ENCODE peak calls at places on chromosome 19, in seven cellular contexts. U is tibial artery, O is DND-41, E is body of pancreas, W is GM06990, X is Peyer's patch, V is WTC11. C is an unnamed sample.
A peak's percentile ranks its signal among the peaks of the same experiment; 100 is the strongest.

GRCh38 chr19:16661480-16662034 is 618 bp downstream of the TMEM38A start:
- DNase-seq in O (no peak), V (peak; percentile 54), W (peak; percentile 71), E (peak; percentile 16), X (peak; percentile 58), U (peak; percentile 48), C (no peak)

GRCh38 chr19:23071087-23071511 is 45.7 kb upstream of the ZNF730 start:
- DNase-seq in O (no peak), V (peak; percentile 33), E (no peak), W (peak; percentile 44), X (no peak), U (no peak), C (no peak)

GRCh38 chr19:48629599-48630288 is 7.4 kb downstream of the DBP start:
- DNase-seq in V (peak; percentile 97), E (no peak), O (peak; percentile 56), X (peak; percentile 93), U (no peak), W (no peak), C (no peak)

GRCh38 chr19:36488816-36489138 is 584 bp downstream of the ZNF566 start:
- DNase-seq in W (no peak), O (peak; percentile 60), V (no peak), X (peak; percentile 57), U (peak; percentile 20), E (peak; percentile 30), C (no peak)

GRCh38 chr19:44111910-44112463 is 1.2 kb upstream of the ZNF225 start:
- DNase-seq in X (no peak), V (peak; percentile 57), O (no peak), W (no peak), U (no peak), E (peak; percentile 9), C (no peak)

GRCh38 chr19:7456964-7457541 is 31.8 kb downstream of the PEX11G start:
- DNase-seq in W (no peak), X (no peak), V (no peak), U (no peak), O (no peak), E (no peak), C (no peak)

GRCh38 chr19:12783849-12784393 is 7.4 kb upstream of the JUNB start:
- DNase-seq in O (no peak), E (peak; percentile 59), W (no peak), V (no peak), X (peak; percentile 75), U (no peak), C (no peak)

GRCh38 chr19:10815969-10816635 is 19.9 kb downstream of the TMED1 start:
- DNase-seq in U (no peak), V (no peak), E (no peak), X (no peak), O (no peak), W (no peak), C (no peak)

GRCh38 chr19:36113895-36114762 is 546 bp downstream of the POLR2I start:
- DNase-seq in W (no peak), X (peak; percentile 51), U (peak; percentile 32), E (peak; percentile 16), O (no peak), V (peak; percentile 51), C (no peak)

GRCh38 chr19:16033721-16034120 is 42.6 kb upstream of the TPM4 start:
- DNase-seq in W (no peak), U (no peak), X (no peak), E (no peak), V (no peak), O (no peak), C (no peak)

GRCh38 chr19:12648088-12648487 is 18.5 kb downstream of the MAN2B1 start:
- DNase-seq in U (no peak), E (peak; percentile 26), W (no peak), X (no peak), O (no peak), V (peak; percentile 75), C (no peak)

GRCh38 chr19:13906525-13906904 is 514 bp downstream of the CC2D1A start:
- DNase-seq in X (peak; percentile 79), W (no peak), U (no peak), E (peak; percentile 59), O (peak; percentile 28), V (no peak), C (no peak)

GRCh38 chr19:17200408-17201079 is 14.6 kb upstream of the USE1 start:
- DNase-seq in O (no peak), E (no peak), U (no peak), V (no peak), W (no peak), X (no peak), C (no peak)

GRCh38 chr19:16024266-16025107 is 51.8 kb upstream of the TPM4 start:
- DNase-seq in E (no peak), U (no peak), W (no peak), O (no peak), X (peak; percentile 34), V (no peak), C (no peak)

GRCh38 chr19:56142087-56142787 is 1.1 kb downstream of the ZNF444 start:
- DNase-seq in E (peak; percentile 96), X (peak; percentile 68), W (no peak), O (no peak), V (no peak), U (no peak), C (no peak)

GRCh38 chr19:7856679-7857663 is 17.2 kb downstream of the PRR36 start:
- DNase-seq in V (no peak), W (no peak), X (no peak), E (no peak), U (no peak), O (no peak), C (no peak)

GRCh38 chr19:9159891-9160290 is 18.9 kb upstream of the OR7D2 start:
- DNase-seq in U (no peak), E (no peak), O (no peak), V (no peak), W (no peak), X (no peak), C (no peak)

GRCh38 chr19:14366529-14366928 is 14.7 kb upstream of the ADGRE5 start:
- DNase-seq in V (peak; percentile 89), W (peak; percentile 81), O (peak; percentile 82), E (peak; percentile 78), X (peak; percentile 97), U (peak; percentile 54), C (no peak)

GRCh38 chr19:57317503-57317902 is 2.8 kb upstream of the ZNF543 start:
- DNase-seq in E (no peak), X (no peak), O (no peak), V (peak; percentile 48), W (no peak), U (no peak), C (no peak)

GRCh38 chr19:43561144-43561970 is 14.0 kb downstream of the XRCC1 start:
- DNase-seq in V (no peak), U (no peak), O (no peak), X (no peak), E (no peak), W (no peak), C (no peak)

GRCh38 chr19:2888739-2889224 is 11.9 kb upstream of the ZNF57 start:
- DNase-seq in E (peak; percentile 51), O (peak; percentile 98), W (no peak), U (peak; percentile 24), X (peak; percentile 62), V (peak; percentile 40), C (no peak)

GRCh38 chr19:44072543-44073401 is 813 bp downstream of the ZNF284 start:
- DNase-seq in X (no peak), V (no peak), E (no peak), W (no peak), O (peak; percentile 17), U (no peak), C (no peak)

GRCh38 chr19:43782689-43783231 is 2.0 kb upstream of the KCNN4 start:
- DNase-seq in V (no peak), X (peak; percentile 87), O (no peak), E (no peak), W (no peak), U (no peak), C (no peak)

DNA sequence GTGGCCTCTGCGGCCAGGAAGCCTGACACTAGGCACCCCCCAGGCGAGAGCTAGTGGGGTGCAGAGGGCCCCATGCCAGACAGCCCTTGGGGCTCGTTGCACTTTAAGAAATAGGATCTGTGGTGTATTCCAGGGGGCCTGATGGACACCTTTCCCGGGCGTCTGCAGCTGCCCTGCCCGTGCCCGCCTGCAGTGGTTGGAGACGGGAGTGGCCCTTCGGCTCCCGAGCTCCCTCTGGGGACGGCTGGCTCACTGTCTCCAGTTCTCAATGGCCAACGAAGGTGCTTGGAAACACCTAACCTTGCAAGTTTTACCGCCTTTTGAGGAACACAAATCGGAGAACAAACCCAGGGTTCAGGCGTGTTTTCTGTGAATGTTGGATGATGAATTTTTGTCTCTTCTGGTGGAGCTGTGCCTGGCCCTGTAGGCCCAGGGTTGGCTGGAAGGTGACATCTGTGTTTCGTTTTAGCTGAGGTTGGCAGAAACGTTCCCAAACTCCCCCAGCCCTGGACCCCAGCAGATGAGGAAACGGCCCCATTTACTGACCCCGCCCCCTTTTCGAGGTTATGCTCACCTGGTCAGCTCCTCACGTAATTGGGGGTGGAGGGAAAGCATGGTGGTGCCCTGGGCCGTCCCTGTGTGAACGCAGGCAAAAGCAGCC is 17.4 kb upstream of the NPAS1 start:
- DNase-seq in O (no peak), X (peak; percentile 65), V (peak; percentile 44), W (no peak), E (no peak), U (no peak), C (no peak)
- TF ChIP-seq CTCF in O (no peak), X (peak; percentile 61), V (no peak), W (no peak), E (no peak), U (no peak), C (no peak)

GRCh38 chr19:1268392-1269064 is 604 bp upstream of the CIRBP start:
- DNase-seq in V (no peak), U (no peak), W (no peak), O (no peak), E (no peak), X (no peak), C (no peak)

GRCh38 chr19:1270168-1270853 is 1.2 kb downstream of the CIRBP start:
- DNase-seq in O (peak; percentile 38), E (peak; percentile 64), X (no peak), V (no peak), W (no peak), U (no peak), C (no peak)

GRCh38 chr19:1269065-1269477 is at the start of gene CIRBP:
- DNase-seq in O (peak; percentile 100), E (peak; percentile 100), W (peak; percentile 98), U (peak; percentile 100), V (peak; percentile 100), X (peak; percentile 100), C (peak; percentile 100)

GRCh38 chr19:1270854-1271527 is 1.9 kb downstream of the CIRBP start:
- DNase-seq in W (no peak), X (no peak), U (no peak), O (no peak), E (peak; percentile 53), V (no peak), C (no peak)

GRCh38 chr19:1269478-1270167 is 491 bp downstream of the CIRBP start:
- DNase-seq in U (peak; percentile 86), W (peak; percentile 88), X (peak; percentile 93), V (peak; percentile 79), O (peak; percentile 89), E (peak; percentile 89), C (peak; percentile 96)
- TF ChIP-seq CTCF in U (no peak), W (no peak), X (no peak), V (no peak), O (no peak), E (no peak), C (no peak)

GRCh38 chr19:54653181-54653809 is 9.5 kb upstream of the LILRB4 start:
- DNase-seq in E (no peak), X (no peak), V (no peak), O (no peak), W (no peak), U (no peak), C (no peak)
- TF ChIP-seq CTCF in E (peak; percentile 53), X (peak; percentile 45), V (peak; percentile 38), O (peak; percentile 72), W (peak; percentile 57), U (peak; percentile 26), C (peak; percentile 36)

GRCh38 chr19:29042450-29042849 is 170.5 kb downstream of the UQCRFS1 start:
- DNase-seq in W (no peak), O (no peak), U (no peak), V (no peak), X (no peak), E (no peak), C (no peak)
- TF ChIP-seq CTCF in W (no peak), O (no peak), U (no peak), V (no peak), X (no peak), E (no peak), C (no peak)

C was measured in osteocyte.